ENCODE peak calls at places on chromosome 10, in six cellular contexts. Z, M, A, F, X and G are unnamed samples.

GRCh38 chr10:47303866-47304265 is 3.9 kb downstream of the GDF10 start:
- DNase-seq in A (no peak), Z (no peak), F (no peak), X (no peak), M (no peak), G (no peak)

GRCh38 chr10:121422096-121422495 is 176.1 kb downstream of the FGFR2 start:
- DNase-seq in X (peak; percentile 87), A (no peak), Z (no peak), F (no peak), M (no peak), G (no peak)

GRCh38 chr10:28666751-28667467 is 10.4 kb upstream of the BAMBI start:
- DNase-seq in X (no peak), M (no peak), F (no peak), A (no peak), Z (no peak), G (no peak)

GRCh38 chr10:110612073-110612472 is 32.1 kb upstream of the RBM20 start:
- DNase-seq in F (no peak), A (no peak), M (no peak), Z (no peak), X (no peak), G (no peak)

GRCh38 chr10:15737635-15738034 is 17.9 kb upstream of the ITGA8 start:
- DNase-seq in F (no peak), Z (no peak), A (no peak), M (no peak), X (no peak), G (no peak)

GRCh38 chr10:56449770-56450169 is 88.7 kb upstream of the ZWINT start:
- DNase-seq in Z (no peak), F (no peak), X (no peak), M (no peak), A (no peak), G (no peak)

GRCh38 chr10:25036381-25036780 is 20.0 kb downstream of the THNSL1 start:
- DNase-seq in X (no peak), Z (no peak), A (no peak), F (no peak), M (no peak), G (no peak)

GRCh38 chr10:110681023-110681681 is 37.0 kb downstream of the RBM20 start:
- DNase-seq in M (no peak), Z (no peak), A (peak; percentile 79), F (peak; percentile 23), X (peak; percentile 46), G (peak; percentile 16)

GRCh38 chr10:78539247-78539766 is 505.6 kb downstream of the RPS24 start:
- DNase-seq in F (no peak), M (no peak), A (no peak), Z (no peak), X (no peak), G (no peak)

GRCh38 chr10:79192677-79193003 is 123.9 kb downstream of the ZMIZ1 start:
- DNase-seq in A (no peak), M (no peak), F (no peak), X (peak; percentile 50), Z (no peak), G (no peak)

GRCh38 chr10:62095341-62096071 is 173.1 kb downstream of the RTKN2 start:
- DNase-seq in M (no peak), Z (no peak), A (no peak), X (no peak), F (peak; percentile 15), G (no peak)

DNA sequence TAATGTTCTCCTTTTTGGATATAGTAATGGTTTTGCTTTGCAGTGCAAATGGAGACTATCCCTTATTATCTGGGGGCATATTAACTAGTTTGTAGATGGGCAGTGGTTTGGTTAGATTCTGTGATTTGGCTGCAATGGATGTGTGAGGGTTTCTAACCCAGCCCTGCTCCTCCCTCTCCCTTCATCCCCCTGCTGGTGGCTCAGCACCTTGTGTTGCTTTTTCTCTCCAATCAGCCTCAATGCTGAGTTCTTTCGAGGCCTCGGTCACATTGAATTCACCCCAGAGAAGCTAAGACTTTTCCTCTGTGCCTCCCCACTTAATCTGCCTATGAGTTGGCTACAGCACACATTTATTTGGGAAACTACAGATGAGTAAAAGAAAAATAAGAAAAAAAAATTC is 120.0 kb downstream of the MALRD1 start:
- DNase-seq in M (no peak), Z (no peak), A (peak; percentile 47), X (no peak), F (no peak), G (no peak)
- TF ChIP-seq CTCF in M (peak; percentile 59), Z (no peak), A (peak; percentile 72), X (no peak), F (no peak), G (no peak)

GRCh38 chr10:38112159-38112558 is 18.0 kb downstream of the ZNF37A start:
- DNase-seq in M (no peak), Z (no peak), F (no peak), X (no peak), A (no peak), G (no peak)
- H3K9me3 ChIP-seq in M (peaks cover 35% of the 10 kb centered on the region), Z (peaks cover 4% of the 10 kb centered on the region), F (peaks cover 3% of the 10 kb centered on the region), X (peaks cover 30% of the 10 kb centered on the region), A (peaks cover 46% of the 10 kb centered on the region), G (peaks cover 24% of the 10 kb centered on the region)

DNA sequence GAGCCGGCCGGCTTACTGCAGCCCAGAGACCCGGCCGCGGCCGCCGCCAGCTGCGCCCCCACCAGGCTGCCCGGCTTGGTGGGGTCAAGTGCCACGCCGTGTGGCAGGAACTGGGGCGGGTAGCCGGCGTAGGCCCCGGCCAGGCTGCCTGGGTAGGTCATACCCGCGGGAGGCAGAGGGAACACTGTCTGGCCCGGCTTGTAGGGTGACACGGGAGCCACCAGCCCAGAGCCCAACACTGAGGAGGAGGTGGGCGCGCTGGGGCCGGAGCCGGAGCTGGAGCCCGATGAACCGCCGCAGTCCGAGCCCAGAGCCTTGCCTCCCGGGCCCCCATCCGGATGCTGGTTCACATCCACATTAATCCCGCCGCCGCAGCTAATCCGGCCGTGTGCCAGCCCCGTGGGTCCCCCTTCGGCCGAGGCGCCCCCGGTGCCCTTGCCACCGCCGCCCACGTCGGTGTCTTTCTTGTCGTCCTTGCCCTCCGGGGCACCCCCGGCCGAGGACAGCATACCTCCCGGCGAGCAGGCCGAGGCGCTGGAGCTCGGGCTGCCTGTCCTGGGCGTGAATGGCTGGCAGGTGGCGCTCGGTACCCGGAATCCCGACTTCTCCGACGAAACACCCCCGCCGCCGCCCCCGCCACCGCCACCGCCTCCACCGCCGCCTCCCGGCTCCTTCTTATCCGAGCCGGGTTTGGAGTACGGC is 2.0 kb downstream of the ZNF503 start:
- DNase-seq in M (no peak), X (peak; percentile 87), A (peak; percentile 76), F (peak; percentile 83), Z (peak; percentile 78), G (peak; percentile 38)
- TF ChIP-seq CTCF in M (peak; percentile 39), X (peak; percentile 48), A (peak; percentile 76), F (peak; percentile 61), Z (peak; percentile 24), G (no peak)

GRCh38 chr10:52322941-52323340 is 8.9 kb downstream of the DKK1 start:
- DNase-seq in M (no peak), Z (no peak), A (no peak), X (no peak), F (no peak), G (no peak)
- H3K9me3 ChIP-seq in M (peaks cover 2% of the 10 kb centered on the region), Z (no peaks in the 10 kb centered on the region), A (no peaks in the 10 kb centered on the region), X (no peaks in the 10 kb centered on the region), F (no peaks in the 10 kb centered on the region), G (no peaks in the 10 kb centered on the region)

GRCh38 chr10:34250722-34251121 is 564.4 kb downstream of the PARD3 start:
- DNase-seq in Z (no peak), F (no peak), X (no peak), A (no peak), M (no peak), G (no peak)

GRCh38 chr10:34251177-34251576 is 563.9 kb downstream of the PARD3 start:
- DNase-seq in A (no peak), F (no peak), X (no peak), Z (no peak), M (no peak), G (no peak)

GRCh38 chr10:34247560-34247959 is 567.5 kb downstream of the PARD3 start:
- DNase-seq in F (no peak), A (no peak), Z (no peak), X (no peak), M (no peak), G (no peak)

GRCh38 chr10:34252111-34252510 is 563.0 kb downstream of the PARD3 start:
- DNase-seq in F (no peak), X (peak; percentile 82), A (peak; percentile 74), Z (no peak), M (no peak), G (no peak)

GRCh38 chr10:34249634-34250033 is 565.5 kb downstream of the PARD3 start:
- DNase-seq in M (no peak), Z (no peak), A (peak; percentile 42), X (no peak), F (no peak), G (no peak)
- TF ChIP-seq CTCF in M (no peak), Z (no peak), A (peak; percentile 51), X (no peak), F (no peak), G (no peak)

DNA sequence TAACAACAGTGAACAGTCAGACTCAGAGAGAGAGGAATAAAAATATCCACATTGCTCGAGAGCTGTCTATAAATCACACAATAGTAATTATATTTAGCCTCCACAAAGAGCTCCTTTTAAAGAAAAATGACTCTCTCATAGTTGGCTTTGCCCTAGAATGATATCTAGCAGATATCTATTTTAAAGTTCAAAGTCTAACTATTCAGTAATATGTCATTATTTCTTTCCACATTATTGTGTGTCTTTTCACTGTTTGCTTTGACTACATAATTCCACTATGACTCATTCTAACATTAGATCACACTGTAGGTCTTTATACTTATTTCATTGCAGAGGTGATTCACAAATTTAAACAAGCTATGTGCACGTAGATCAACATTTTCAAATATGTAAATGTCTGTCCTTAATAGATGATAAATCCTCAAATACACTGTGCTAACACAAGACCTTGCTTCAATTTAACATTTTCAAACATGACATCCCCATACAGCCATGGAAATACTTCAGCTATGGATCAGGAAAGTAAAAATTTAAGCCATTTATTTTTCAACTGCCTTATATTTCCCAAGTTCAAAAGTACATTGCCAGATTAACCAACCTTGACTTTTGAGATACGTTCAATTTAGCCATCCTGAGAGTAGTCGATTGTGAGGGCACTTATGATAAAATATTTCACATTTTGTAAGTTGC is 99.9 kb upstream of the AKR1E2 start:
- DNase-seq in A (no peak), X (no peak), Z (no peak), M (peak; percentile 24), F (no peak), G (no peak)
- H3K9me3 ChIP-seq in A (no peaks in the 10 kb centered on the region), X (no peaks in the 10 kb centered on the region), Z (no peaks in the 10 kb centered on the region), M (no peaks in the 10 kb centered on the region), F (no peaks in the 10 kb centered on the region), G (no peaks in the 10 kb centered on the region)

GRCh38 chr10:95988702-95989101 is 54.7 kb upstream of the CCNJ start:
- DNase-seq in A (no peak), F (no peak), X (no peak), M (no peak), Z (no peak), G (no peak)
- TF ChIP-seq CTCF in A (no peak), F (no peak), X (no peak), M (no peak), Z (no peak), G (no peak)